ENCODE peak calls at places on chromosomes 2 and 18, in nine cellular contexts. X, E, Y, D, A, I, N, F and G are unnamed samples.

GRCh38 chr2:101864426-101864825 is 127.3 kb upstream of the IL1R2 start:
- DNase-seq in X (no peak), E (no peak), Y (no peak), D (no peak), A (no peak), I (no peak), N (no peak), F (no peak), G (no peak)

GRCh38 chr2:169511818-169512217 is 2.3 kb downstream of the KLHL41 start:
- DNase-seq in X (no peak), E (no peak), Y (no peak), D (no peak), A (no peak), I (no peak), N (no peak), F (no peak), G (no peak)

GRCh38 chr2:240429341-240429871 is 6.1 kb upstream of the GPC1 start:
- DNase-seq in X (no peak), E (no peak), Y (no peak), D (peak; percentile 44), A (no peak), I (no peak), N (peak; percentile 10), F (no peak), G (no peak)

GRCh38 chr2:236956641-236957040 is 129.0 kb upstream of the COPS8 start:
- DNase-seq in X (no peak), E (no peak), Y (no peak), D (no peak), A (no peak), I (no peak), N (no peak), F (no peak), G (no peak)

GRCh38 chr2:216687646-216688045 is 7.7 kb downstream of the IGFBP5 start:
- DNase-seq in X (no peak), E (no peak), Y (no peak), D (peak; percentile 57), A (no peak), I (no peak), N (no peak), F (peak; percentile 59), G (peak; percentile 50)

GRCh38 chr2:28287261-28287915 is 105.3 kb upstream of the FOSL2 start:
- DNase-seq in X (no peak), E (no peak), Y (no peak), D (no peak), A (peak; percentile 56), I (no peak), N (no peak), F (no peak), G (no peak)

GRCh38 chr18:36514778-36515177 is 217.3 kb downstream of the FHOD3 start:
- DNase-seq in X (no peak), E (no peak), Y (no peak), D (no peak), A (no peak), I (no peak), N (no peak), F (no peak), G (no peak)

GRCh38 chr2:43209204-43209717 is 17.1 kb downstream of the ZFP36L2 start:
- DNase-seq in X (no peak), E (no peak), Y (no peak), D (no peak), A (no peak), I (no peak), N (no peak), F (peak; percentile 33), G (no peak)

GRCh38 chr18:67266591-67267237 is 249.8 kb downstream of the DSEL start:
- DNase-seq in X (no peak), E (no peak), Y (no peak), D (no peak), A (peak; percentile 59), I (no peak), N (no peak), F (no peak), G (no peak)

GRCh38 chr2:178237488-178238143 is 43.3 kb downstream of the OSBPL6 start:
- DNase-seq in X (no peak), E (no peak), Y (no peak), D (no peak), A (peak; percentile 16), I (no peak), N (no peak), F (no peak), G (no peak)

GRCh38 chr18:44536619-44537018 is 144.1 kb upstream of the SETBP1 start:
- DNase-seq in X (no peak), E (no peak), Y (no peak), D (no peak), A (no peak), I (no peak), N (no peak), F (no peak), G (no peak)

GRCh38 chr2:137437386-137437785 is 526.9 kb upstream of the HNMT start:
- DNase-seq in X (no peak), E (no peak), Y (no peak), D (no peak), A (no peak), I (no peak), N (no peak), F (no peak), G (no peak)

GRCh38 chr2:160157861-160158813 is 41.9 kb downstream of the ITGB6 start:
- DNase-seq in X (no peak), E (no peak), Y (no peak), D (no peak), A (peak; percentile 37), I (peak; percentile 53), N (no peak), F (no peak), G (no peak)

DNA sequence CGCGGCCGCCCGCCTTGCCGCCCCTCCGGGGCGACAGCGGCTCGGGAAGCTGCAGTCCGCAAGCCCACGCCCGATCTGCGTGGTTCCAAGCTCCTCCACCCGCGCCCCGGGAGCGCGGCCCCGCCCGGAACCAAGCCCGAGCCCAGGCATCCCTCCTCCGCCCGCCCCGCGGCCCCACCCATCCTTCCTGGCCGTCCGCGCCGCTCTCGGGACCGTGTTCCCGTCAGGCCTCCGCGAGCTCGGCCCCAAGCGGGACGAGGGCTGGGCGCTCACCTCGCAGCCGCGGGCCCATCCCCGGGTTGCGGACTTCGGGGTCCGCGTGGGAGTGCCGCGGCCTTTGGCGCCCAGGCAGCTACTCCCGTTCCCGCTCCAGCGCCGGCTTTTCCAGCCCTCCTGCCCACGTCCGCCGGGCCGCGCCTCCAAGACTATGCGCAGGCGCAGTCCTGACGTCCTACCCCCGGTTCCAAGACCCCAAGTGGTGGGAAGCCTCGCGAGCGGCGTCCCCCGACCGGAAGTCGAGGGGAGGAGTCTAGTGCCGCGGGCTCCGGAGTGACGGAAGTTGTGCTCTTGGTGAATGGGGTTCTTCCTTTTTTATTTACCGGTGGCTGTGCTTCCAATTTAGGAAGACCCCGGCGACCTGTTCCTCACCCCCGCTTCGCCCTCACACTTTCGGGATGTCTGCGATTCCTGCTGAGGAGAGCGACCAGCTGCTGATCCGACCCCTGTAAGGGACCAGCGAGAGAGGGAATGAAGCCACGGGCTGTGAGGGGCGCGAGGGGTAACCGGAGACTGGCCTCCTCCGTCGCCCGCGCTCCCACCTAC is at the start of the genes CPSF3 and ITGB1BP1:
- DNase-seq in X (peak; percentile 98), E (peak; percentile 97), Y (peak; percentile 99), D (peak; percentile 99), A (peak; percentile 97), I (peak; percentile 96), N (peak; percentile 92), F (peak; percentile 99), G (peak; percentile 99)
- TF ChIP-seq POLR2A in X (peak; percentile 85), E (peak; percentile 48), Y (peak; percentile 6), D (no peak), A (peak; percentile 50), I (no peak), N (peak; percentile 65), F (peak; percentile 57), G (peak; percentile 78)

GRCh38 chr2:20447437-20448245 is 767 bp downstream of the RHOB start:
- DNase-seq in X (peak; percentile 52), E (peak; percentile 57), Y (no peak), D (peak; percentile 86), A (peak; percentile 41), I (peak; percentile 48), N (no peak), F (peak; percentile 39), G (peak; percentile 78)
- TF ChIP-seq POLR2A in X (peak; percentile 67), E (peak; percentile 64), Y (no peak), D (peak; percentile 55), A (no peak), I (no peak), N (peak; percentile 45), F (no peak), G (no peak)

GRCh38 chr2:3316456-3317276 is 61.0 kb downstream of the EIPR1 start:
- DNase-seq in X (no peak), E (no peak), Y (no peak), D (peak; percentile 33), A (no peak), I (no peak), N (no peak), F (peak; percentile 22), G (no peak)

GRCh38 chr2:3313845-3314375 is 63.7 kb downstream of the EIPR1 start:
- DNase-seq in X (no peak), E (no peak), Y (no peak), D (peak; percentile 33), A (no peak), I (no peak), N (no peak), F (no peak), G (no peak)

GRCh38 chr2:3312576-3313345 is 64.9 kb downstream of the EIPR1 start:
- DNase-seq in X (no peak), E (no peak), Y (no peak), D (peak; percentile 43), A (no peak), I (no peak), N (no peak), F (no peak), G (no peak)

GRCh38 chr2:3317277-3317685 is 60.3 kb downstream of the EIPR1 start:
- DNase-seq in X (no peak), E (no peak), Y (no peak), D (peak; percentile 25), A (no peak), I (no peak), N (no peak), F (no peak), G (no peak)

GRCh38 chr2:3314626-3315025 is 63.0 kb downstream of the EIPR1 start:
- DNase-seq in X (no peak), E (no peak), Y (no peak), D (peak; percentile 46), A (no peak), I (no peak), N (no peak), F (no peak), G (no peak)
- TF ChIP-seq POLR2A in X (no peak), E (no peak), Y (no peak), D (no peak), A (no peak), I (no peak), N (no peak), F (no peak), G (no peak)

DNA sequence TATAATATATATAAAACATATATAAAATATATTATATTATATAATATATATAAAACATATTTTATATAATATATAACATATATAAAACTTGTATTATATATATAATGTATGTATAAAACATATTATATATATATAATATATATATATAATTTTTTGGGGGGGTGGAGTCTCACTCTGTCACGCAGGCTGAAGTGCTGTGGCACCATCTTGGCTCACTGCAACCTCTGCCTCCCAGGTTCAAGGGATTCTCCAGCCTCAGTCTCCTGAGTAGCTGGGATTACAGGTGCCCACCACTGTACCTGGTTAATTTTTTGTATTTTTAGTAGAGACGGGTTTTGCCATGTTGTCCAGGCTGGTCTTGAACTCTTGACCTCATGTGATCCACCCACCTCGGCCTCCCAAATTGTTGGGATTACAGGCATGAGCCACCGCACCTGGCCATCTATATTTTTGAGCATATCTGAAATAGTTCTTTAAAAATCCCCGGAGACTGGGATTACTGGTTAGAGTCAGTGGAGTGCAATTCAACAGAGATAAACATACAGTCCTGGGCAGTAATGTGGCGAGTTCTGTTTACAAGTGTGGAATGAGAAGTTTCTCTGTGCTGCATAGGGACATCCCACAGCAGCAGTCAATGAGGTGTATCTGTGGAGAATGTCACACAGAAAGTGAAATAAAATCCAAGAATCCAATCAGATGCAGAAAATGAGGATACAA is 208.4 kb downstream of the MYCN start:
- DNase-seq in X (no peak), E (no peak), Y (no peak), D (no peak), A (no peak), I (no peak), N (no peak), F (no peak), G (no peak)
- TF ChIP-seq POLR2A in X (no peak), E (no peak), Y (no peak), D (no peak), A (no peak), I (no peak), N (no peak), F (no peak), G (no peak)